ENCODE peak calls at places on chromosomes 12 and 14, in eight cellular contexts. O is pancreas; X is heart right ventricle; U is dorsolateral prefrontal cortex; Y is GM04503; E is activated CD4-positive, alpha-beta T cell treated with anti-CD3 and anti-CD28 coated beads for 4 hours; Q is cardiac muscle cell; N is NCI-H187 treated with DMSO at 0.1 percent for 48 hours. H is an unnamed sample.

GRCh38 chr12:76124456-76124855 is 40.0 kb upstream of the NAP1L1 start:
- DNase-seq in O (no peak), X (no peak), N (no peak), U (no peak), E (no peak), Y (no peak), Q (no peak), H (no peak)

GRCh38 chr14:26187996-26188605 is 409.7 kb downstream of the NOVA1 start:
- DNase-seq in U (no peak), X (no peak), N (no peak), E (no peak), Y (no peak), Q (no peak), O (no peak), H (no peak)

GRCh38 chr12:22600226-22600625 is 24.7 kb upstream of the ETNK1 start:
- DNase-seq in O (no peak), X (no peak), E (no peak), N (no peak), Y (no peak), Q (no peak), U (no peak), H (no peak)

GRCh38 chr14:35420036-35420811 is 15.7 kb upstream of the NFKBIA start:
- DNase-seq in Y (peak; percentile 61), Q (no peak), E (no peak), U (no peak), X (no peak), N (no peak), O (no peak), H (no peak)

GRCh38 chr12:43063642-43064041 is 474.1 kb upstream of the PRICKLE1 start:
- DNase-seq in U (no peak), Y (peak; percentile 6), Q (no peak), X (no peak), O (no peak), E (no peak), N (no peak), H (no peak)

GRCh38 chr12:82966160-82966559 is 279.5 kb downstream of the TMTC2 start:
- DNase-seq in Y (no peak), O (no peak), U (no peak), Q (no peak), X (no peak), N (no peak), E (no peak), H (no peak)

GRCh38 chr12:48446372-48446771 is 26.0 kb upstream of the ANP32D start:
- DNase-seq in Q (no peak), X (no peak), N (no peak), U (no peak), O (no peak), E (no peak), Y (no peak), H (no peak)

GRCh38 chr14:96852823-96853422 is 55.7 kb downstream of the VRK1 start:
- DNase-seq in O (no peak), U (no peak), Q (peak; percentile 46), E (no peak), N (no peak), Y (peak; percentile 15), X (no peak), H (no peak)

GRCh38 chr12:109720152-109720855 is 6.7 kb downstream of the FAM222A start:
- DNase-seq in Y (no peak), E (no peak), O (no peak), N (no peak), U (peak; percentile 87), X (peak; percentile 68), Q (no peak), H (no peak)

GRCh38 chr12:121284551-121285390 is 11.7 kb downstream of the CAMKK2 start:
- DNase-seq in O (no peak), U (no peak), Y (no peak), Q (no peak), N (no peak), E (no peak), X (no peak), H (peak; percentile 63)

GRCh38 chr14:50052517-50052916 is 63.9 kb downstream of the VCPKMT start:
- DNase-seq in E (no peak), N (no peak), X (no peak), Q (no peak), O (no peak), U (no peak), Y (no peak), H (no peak)

GRCh38 chr12:56086096-56086495 is 6.1 kb downstream of the ERBB3 start:
- DNase-seq in N (no peak), U (no peak), Y (no peak), E (no peak), Q (no peak), X (no peak), O (peak; percentile 76), H (no peak)

GRCh38 chr12:95674088-95674595 is 116.4 kb downstream of the NTN4 start:
- DNase-seq in O (no peak), X (no peak), U (no peak), Q (no peak), E (no peak), Y (no peak), N (peak; percentile 50), H (no peak)

GRCh38 chr12:54173066-54173726 is 15.6 kb downstream of the SMUG1 start:
- DNase-seq in Q (peak; percentile 61), E (no peak), U (peak; percentile 66), O (no peak), N (peak; percentile 42), X (peak; percentile 32), Y (no peak), H (no peak)

GRCh38 chr12:6062427-6063378 is 61.8 kb downstream of the VWF start:
- DNase-seq in E (peak; percentile 40), Y (no peak), O (no peak), X (no peak), Q (peak; percentile 65), N (no peak), U (no peak), H (no peak)

GRCh38 chr14:61934385-61934784 is 172.2 kb downstream of the SNAPC1 start:
- DNase-seq in E (no peak), U (no peak), N (no peak), Q (no peak), O (no peak), X (no peak), Y (peak; percentile 87), H (no peak)

GRCh38 chr14:36856095-36856878 is 194.6 kb downstream of the PAX9 start:
- DNase-seq in Q (no peak), U (no peak), X (no peak), E (no peak), N (no peak), Y (no peak), O (no peak), H (no peak)

GRCh38 chr12:117040496-117040895 is 58.7 kb downstream of the TESC start:
- DNase-seq in O (no peak), N (no peak), X (no peak), U (no peak), E (no peak), Q (no peak), Y (no peak), H (no peak)

GRCh38 chr14:77037338-77037782 is 8.9 kb upstream of the IRF2BPL start:
- DNase-seq in X (no peak), O (no peak), N (no peak), E (no peak), U (no peak), Y (no peak), Q (no peak), H (no peak)

GRCh38 chr12:34402899-34403705 is 380.8 kb downstream of the ALG10 start:
- DNase-seq in O (peak; percentile 8), E (peak; percentile 0), U (peak; percentile 26), Y (no peak), X (peak; percentile 2), Q (no peak), N (no peak), H (peak; percentile 51)

GRCh38 chr12:104072099-104072498 is 7.8 kb downstream of the HCFC2 start:
- DNase-seq in U (no peak), Q (no peak), N (no peak), X (no peak), O (no peak), E (no peak), Y (no peak), H (no peak)

GRCh38 chr12:108700833-108701450 is 30.4 kb downstream of the CORO1C start:
- DNase-seq in X (no peak), Y (no peak), N (peak; percentile 33), E (no peak), Q (no peak), O (no peak), U (no peak), H (no peak)

GRCh38 chr12:93323625-93324165 is 54.0 kb upstream of the NUDT4 start:
- DNase-seq in O (no peak), X (no peak), Y (no peak), N (no peak), E (no peak), Q (no peak), U (no peak), H (no peak)

GRCh38 chr14:85764809-85765208 is 234.9 kb downstream of the FLRT2 start:
- DNase-seq in X (no peak), O (peak; percentile 13), E (no peak), Y (no peak), U (no peak), Q (no peak), N (no peak), H (no peak)

GRCh38 chr14:23123419-23123818 is 4.4 kb upstream of the CEBPE start:
- DNase-seq in Q (no peak), X (peak; percentile 83), N (no peak), E (no peak), O (peak; percentile 66), U (no peak), Y (no peak), H (peak; percentile 80)

GRCh38 chr12:119775246-119775895 is 101.7 kb downstream of the CIT start:
- DNase-seq in Y (no peak), O (no peak), X (no peak), E (no peak), Q (no peak), U (no peak), N (no peak), H (no peak)

GRCh38 chr14:81144811-81145598 is 75.8 kb downstream of the GTF2A1 start:
- DNase-seq in Y (no peak), Q (no peak), O (no peak), U (no peak), E (no peak), N (peak; percentile 50), X (no peak), H (no peak)

GRCh38 chr14:73762375-73762822 is 48.2 kb upstream of the PNMA1 start:
- DNase-seq in N (no peak), O (no peak), X (no peak), Y (no peak), Q (no peak), E (peak; percentile 49), U (no peak), H (no peak)

GRCh38 chr12:120439646-120440247 is 1.8 kb downstream of the COX6A1 start:
- DNase-seq in O (peak; percentile 57), E (peak; percentile 72), Q (peak; percentile 75), X (peak; percentile 22), U (peak; percentile 48), N (no peak), Y (no peak), H (no peak)